ENCODE peak calls at places on chromosomes 7 and 10, in seven cellular contexts. W is ovary, U is K562, E is esophagus muscularis mucosa, P is A549, T is upper lobe of left lung, V is transverse colon. L is an unnamed sample.

GRCh38 chr10:49281461-49281860 is 17.5 kb upstream of the C10orf71 start:
- DNase-seq in W (no peak), U (peak; percentile 65), E (no peak), P (no peak), T (no peak), V (no peak), L (no peak)

GRCh38 chr10:106680061-106680460 is 484.4 kb downstream of the SORCS1 start:
- DNase-seq in W (no peak), U (no peak), E (no peak), P (no peak), T (no peak), V (no peak), L (no peak)

GRCh38 chr7:46682841-46683624 is 762.0 kb upstream of the IGFBP3 start:
- DNase-seq in W (no peak), U (no peak), E (no peak), P (no peak), T (no peak), V (no peak), L (no peak)

GRCh38 chr7:131235489-131236317 is 92.0 kb upstream of the MKLN1 start:
- DNase-seq in W (no peak), U (no peak), E (no peak), P (peak; percentile 95), T (peak; percentile 58), V (peak; percentile 19), L (no peak)

GRCh38 chr10:3179174-3179573 is 6.6 kb upstream of the PITRM1 start:
- DNase-seq in W (no peak), U (no peak), E (no peak), P (no peak), T (no peak), V (no peak), L (no peak)

GRCh38 chr10:71975891-71976725 is 11.9 kb downstream of the CHST3 start:
- DNase-seq in W (peak; percentile 71), U (no peak), E (no peak), P (peak; percentile 80), T (no peak), V (peak; percentile 45), L (no peak)

GRCh38 chr10:24237801-24238390 is 29.0 kb downstream of the KIAA1217 start:
- DNase-seq in W (no peak), U (no peak), E (no peak), P (no peak), T (no peak), V (peak; percentile 13), L (no peak)

GRCh38 chr10:16609195-16609594 is 87.5 kb upstream of the C1QL3 start:
- DNase-seq in W (no peak), U (no peak), E (no peak), P (no peak), T (no peak), V (no peak), L (no peak)

GRCh38 chr10:100816671-100817070 is 71.3 kb downstream of the PAX2 start:
- DNase-seq in W (no peak), U (no peak), E (no peak), P (no peak), T (no peak), V (no peak), L (no peak)

GRCh38 chr7:87148332-87148955 is 3.8 kb upstream of the DMTF1 start:
- DNase-seq in W (no peak), U (no peak), E (no peak), P (peak; percentile 7), T (no peak), V (no peak), L (no peak)

GRCh38 chr10:78757542-78757941 is 311.2 kb upstream of the ZMIZ1 start:
- DNase-seq in W (no peak), U (no peak), E (no peak), P (no peak), T (no peak), V (no peak), L (no peak)

GRCh38 chr7:142797799-142798377 is 27.1 kb downstream of the PRSS2 start:
- DNase-seq in W (no peak), U (no peak), E (peak; percentile 83), P (no peak), T (no peak), V (no peak), L (no peak)

GRCh38 chr10:93180402-93181040 is 106.8 kb downstream of the CYP26A1 start:
- DNase-seq in W (peak; percentile 55), U (no peak), E (no peak), P (no peak), T (no peak), V (peak; percentile 12), L (peak; percentile 23)

GRCh38 chr7:45267262-45267661 is 109.7 kb downstream of the RAMP3 start:
- DNase-seq in W (no peak), U (no peak), E (no peak), P (no peak), T (no peak), V (no peak), L (no peak)

GRCh38 chr7:64872809-64873500 is 30.1 kb upstream of the ZNF273 start:
- DNase-seq in W (no peak), U (no peak), E (peak; percentile 88), P (no peak), T (no peak), V (no peak), L (no peak)

GRCh38 chr7:152459724-152460251 is 24.0 kb upstream of the KMT2C start:
- DNase-seq in W (peak; percentile 59), U (no peak), E (no peak), P (no peak), T (peak; percentile 43), V (peak; percentile 14), L (no peak)

GRCh38 chr7:37666026-37666780 is 17.4 kb upstream of the GPR141 start:
- DNase-seq in W (no peak), U (no peak), E (no peak), P (peak; percentile 38), T (no peak), V (no peak), L (no peak)

GRCh38 chr7:16295558-16295957 is 125.8 kb downstream of the CRPPA start:
- DNase-seq in W (no peak), U (no peak), E (no peak), P (no peak), T (no peak), V (no peak), L (no peak)

GRCh38 chr7:134460000-134460399 is 1.1 kb upstream of the AKR1B1 start:
- DNase-seq in W (no peak), U (no peak), E (no peak), P (peak; percentile 58), T (no peak), V (no peak), L (no peak)

GRCh38 chr10:97974526-97975525 is 55.6 kb downstream of the CRTAC1 start:
- DNase-seq in W (no peak), U (no peak), E (no peak), P (no peak), T (no peak), V (no peak), L (no peak)

GRCh38 chr10:12703141-12703540 is 298.4 kb downstream of the CCDC3 start:
- DNase-seq in W (no peak), U (no peak), E (no peak), P (no peak), T (no peak), V (no peak), L (no peak)

GRCh38 chr10:132915411-132915810 is 27.0 kb downstream of the CFAP46 start:
- DNase-seq in W (peak; percentile 25), U (no peak), E (no peak), P (no peak), T (no peak), V (peak; percentile 5), L (no peak)

GRCh38 chr7:114700267-114700666 is 221.6 kb upstream of the MDFIC start:
- DNase-seq in W (no peak), U (no peak), E (no peak), P (no peak), T (no peak), V (no peak), L (no peak)

GRCh38 chr7:127512587-127512986 is 72.8 kb downstream of the GCC1 start:
- DNase-seq in W (no peak), U (no peak), E (no peak), P (no peak), T (no peak), V (no peak), L (no peak)

GRCh38 chr10:86673216-86673826 is 5.0 kb downstream of the LDB3 start:
- DNase-seq in W (no peak), U (no peak), E (no peak), P (no peak), T (no peak), V (no peak), L (no peak)
- H3K27ac ChIP-seq in W (no peak overlapping the region), U (no peak overlapping the region), E (peak overlapping the region; percentile 92), P (no peak overlapping the region), T (no peak overlapping the region), V (peak overlapping the region; percentile 82), L (no peak overlapping the region)

GRCh38 chr10:33187427-33187999 is 147.0 kb downstream of the NRP1 start:
- DNase-seq in W (no peak), U (no peak), E (no peak), P (no peak), T (no peak), V (no peak), L (no peak)

GRCh38 chr10:33189373-33189772 is 145.1 kb downstream of the NRP1 start:
- DNase-seq in W (no peak), U (no peak), E (no peak), P (no peak), T (no peak), V (no peak), L (no peak)

GRCh38 chr10:33193057-33193866 is 141.2 kb downstream of the NRP1 start:
- DNase-seq in W (peak; percentile 85), U (peak; percentile 57), E (no peak), P (peak; percentile 75), T (peak; percentile 85), V (peak; percentile 81), L (peak; percentile 79)

GRCh38 chr10:33193867-33194521 is 140.5 kb downstream of the NRP1 start:
- DNase-seq in W (no peak), U (no peak), E (no peak), P (peak; percentile 53), T (peak; percentile 35), V (peak; percentile 17), L (peak; percentile 22)

GRCh38 chr10:33190406-33190805 is 144.1 kb downstream of the NRP1 start:
- DNase-seq in W (no peak), U (no peak), E (no peak), P (no peak), T (no peak), V (no peak), L (no peak)
- TF ChIP-seq EP300 in W (no peak), U (no peak), E (no peak), P (no peak), T (no peak), V (no peak), L (no peak)

GRCh38 chr7:129054438-129055293 is at the start of gene TNPO3:
- DNase-seq in W (peak; percentile 95), U (peak; percentile 97), E (peak; percentile 99), P (peak; percentile 98), T (peak; percentile 94), V (peak; percentile 96), L (peak; percentile 93)
- H3K4me3 ChIP-seq in W (peak within 1 kb of the TSS; percentile 70), U (peak within 1 kb of the TSS; percentile 80), E (peak within 1 kb of the TSS; percentile 79), P (peak within 1 kb of the TSS; percentile 85), T (peak within 1 kb of the TSS; percentile 93), V (peak within 1 kb of the TSS; percentile 60), L (peak within 1 kb of the TSS; percentile 82)

DNA sequence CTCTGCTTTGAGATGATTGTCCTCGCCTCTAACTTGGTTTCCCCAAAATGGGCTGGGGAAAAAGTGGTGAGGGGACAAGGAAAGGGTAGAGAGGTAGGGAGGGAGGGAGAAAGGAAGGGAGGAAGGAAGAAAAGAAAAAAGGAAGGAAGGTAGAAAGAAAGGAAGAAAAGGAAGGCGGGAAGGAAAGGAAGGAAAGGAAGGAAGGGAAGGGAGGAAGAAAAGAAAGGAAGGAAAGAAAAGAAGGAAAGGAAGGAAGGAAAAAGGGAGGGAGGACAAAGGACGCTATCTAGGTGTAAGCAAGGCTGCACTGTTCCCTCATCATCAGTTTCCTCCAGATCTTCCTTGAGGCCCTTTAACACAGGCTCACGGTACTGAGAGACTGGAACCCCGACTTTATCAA is 2.2 kb downstream of the GNA12 start:
- DNase-seq in W (no peak), U (no peak), E (no peak), P (no peak), T (no peak), V (no peak), L (no peak)
- H3K27ac ChIP-seq in W (no peak overlapping the region), U (no peak overlapping the region), E (no peak overlapping the region), P (no peak overlapping the region), T (no peak overlapping the region), V (peak overlapping the region; percentile 22), L (no peak overlapping the region)